ENCODE peak calls at places on chromosomes 5 and 9, in seven cellular contexts. A is GM20000, D is adrenal gland, Z is BE2C, I is NB4, S is fibroblast of the aortic adventitia, U is PC-9. B is an unnamed sample.

GRCh38 chr5:151023047-151023615 is 2.7 kb downstream of the GPX3 start:
- DNase-seq in A (no peak), I (no peak), U (no peak), D (peak; percentile 95), Z (no peak), S (peak; percentile 97), B (no peak)

GRCh38 chr9:117315236-117315635 is 99.6 kb downstream of the ASTN2 start:
- DNase-seq in I (no peak), A (no peak), U (no peak), D (no peak), S (no peak), Z (no peak), B (no peak)

GRCh38 chr5:71533614-71534013 is 53.5 kb upstream of the MCCC2 start:
- DNase-seq in I (peak; percentile 31), S (peak; percentile 44), A (peak; percentile 31), Z (no peak), D (no peak), U (no peak), B (no peak)

GRCh38 chr5:134053314-134053839 is 48.6 kb upstream of the VDAC1 start:
- DNase-seq in A (no peak), Z (no peak), I (no peak), S (no peak), U (no peak), D (no peak), B (no peak)

GRCh38 chr5:97508864-97509263 is 325.8 kb upstream of the RIOK2 start:
- DNase-seq in Z (no peak), S (no peak), A (no peak), D (no peak), I (no peak), U (no peak), B (no peak)

GRCh38 chr5:2047341-2047927 is 164.7 kb upstream of the IRX4 start:
- DNase-seq in D (no peak), S (no peak), Z (no peak), A (no peak), I (peak; percentile 29), U (no peak), B (no peak)

GRCh38 chr9:99259231-99259918 is 37.3 kb downstream of the SEC61B start:
- DNase-seq in Z (peak; percentile 65), S (peak; percentile 48), A (no peak), D (peak; percentile 95), I (no peak), U (peak; percentile 8), B (peak; percentile 91)

GRCh38 chr9:137278061-137278912 is 761 bp downstream of the TOR4A start:
- DNase-seq in D (no peak), U (no peak), S (no peak), A (peak; percentile 67), Z (no peak), I (peak; percentile 77), B (no peak)

GRCh38 chr9:87395804-87396458 is 101.7 kb upstream of the DAPK1 start:
- DNase-seq in Z (no peak), U (no peak), S (peak; percentile 40), A (no peak), I (no peak), D (no peak), B (no peak)

GRCh38 chr9:69186841-69187611 is 12.9 kb downstream of the TJP2 start:
- DNase-seq in D (no peak), S (peak; percentile 87), Z (no peak), U (peak; percentile 36), A (no peak), I (no peak), B (no peak)

GRCh38 chr5:172680921-172681320 is 39.9 kb downstream of the NEURL1B start:
- DNase-seq in U (no peak), A (no peak), D (no peak), Z (no peak), S (no peak), I (peak; percentile 80), B (no peak)

GRCh38 chr5:83029912-83030311 is 47.3 kb downstream of the TMEM167A start:
- DNase-seq in Z (no peak), D (no peak), I (no peak), S (peak; percentile 75), U (no peak), A (no peak), B (no peak)

GRCh38 chr5:3609120-3609681 is 13.6 kb downstream of the IRX1 start:
- DNase-seq in Z (no peak), D (no peak), I (no peak), A (no peak), U (no peak), S (no peak), B (no peak)

GRCh38 chr9:21017092-21017491 is 14.3 kb downstream of the HACD4 start:
- DNase-seq in A (no peak), Z (no peak), S (peak; percentile 70), D (no peak), I (no peak), U (no peak), B (no peak)

GRCh38 chr5:173570321-173571090 is 45.9 kb downstream of the BOD1 start:
- DNase-seq in I (no peak), S (no peak), Z (no peak), A (no peak), D (no peak), U (no peak), B (no peak)

GRCh38 chr9:28808042-28808441 is 1234.8 kb upstream of the C9orf72 start:
- DNase-seq in U (no peak), D (no peak), Z (peak; percentile 37), I (peak; percentile 20), S (peak; percentile 61), A (no peak), B (no peak)

GRCh38 chr9:84670801-84671153 is 1.2 kb downstream of the NTRK2 start:
- DNase-seq in A (peak; percentile 20), S (no peak), U (no peak), I (no peak), D (no peak), Z (no peak), B (no peak)

GRCh38 chr9:134233022-134233421 is 68.7 kb upstream of the RNU6ATAC start:
- DNase-seq in S (no peak), Z (no peak), A (no peak), U (no peak), I (no peak), D (no peak), B (no peak)

GRCh38 chr5:75034137-75034739 is 18.1 kb downstream of the GCNT4 start:
- DNase-seq in U (peak; percentile 64), I (no peak), A (no peak), Z (no peak), D (no peak), S (no peak), B (no peak)

GRCh38 chr9:28921857-28922500 is 1348.7 kb upstream of the C9orf72 start:
- DNase-seq in S (no peak), D (no peak), A (no peak), Z (no peak), U (no peak), I (no peak), B (no peak)

GRCh38 chr5:40797273-40798011 is 732 bp downstream of the PRKAA1 start:
- DNase-seq in I (peak; percentile 90), S (peak; percentile 59), D (peak; percentile 85), U (peak; percentile 89), Z (peak; percentile 84), A (peak; percentile 58), B (no peak)

GRCh38 chr5:144032375-144032774 is 138.1 kb downstream of the YIPF5 start:
- DNase-seq in U (no peak), A (no peak), I (no peak), D (no peak), S (no peak), Z (no peak), B (no peak)

GRCh38 chr5:81006955-81007636 is 46.9 kb downstream of the RASGRF2 start:
- DNase-seq in I (no peak), U (no peak), A (no peak), S (no peak), D (no peak), Z (no peak), B (no peak)

GRCh38 chr5:39208471-39208870 is 10.9 kb downstream of the FYB1 start:
- DNase-seq in S (no peak), A (no peak), U (no peak), Z (no peak), I (no peak), D (no peak), B (no peak)

GRCh38 chr5:39209924-39210323 is 9.4 kb downstream of the FYB1 start:
- DNase-seq in A (no peak), Z (no peak), I (peak; percentile 68), D (no peak), U (no peak), S (no peak), B (no peak)

GRCh38 chr5:39214912-39215709 is 4.3 kb downstream of the FYB1 start:
- DNase-seq in S (no peak), Z (no peak), A (no peak), U (no peak), I (no peak), D (no peak), B (no peak)

GRCh38 chr5:39213437-39214207 is 5.7 kb downstream of the FYB1 start:
- DNase-seq in U (no peak), S (no peak), Z (no peak), A (no peak), D (no peak), I (no peak), B (no peak)

GRCh38 chr5:39211773-39212172 is 7.6 kb downstream of the FYB1 start:
- DNase-seq in A (no peak), U (no peak), Z (no peak), I (no peak), D (no peak), S (no peak), B (no peak)
- TF ChIP-seq CTCF in A (no peak), U (no peak), Z (no peak), I (no peak), D (no peak), S (no peak), B (no peak)

GRCh38 chr5:109691248-109691574 is 1.5 kb downstream of the MAN2A1 start:
- DNase-seq in A (no peak), I (no peak), U (no peak), D (no peak), S (no peak), Z (no peak), B (no peak)
- TF ChIP-seq CTCF in A (no peak), I (no peak), U (no peak), D (no peak), S (no peak), Z (no peak), B (peak; percentile 64)

GRCh38 chr5:148912714-148913398 is 86.4 kb downstream of the ADRB2 start:
- DNase-seq in S (peak; percentile 95), D (no peak), Z (no peak), A (no peak), U (peak; percentile 87), I (no peak), B (no peak)
- TF ChIP-seq CTCF in S (peak; percentile 33), D (no peak), Z (peak; percentile 46), A (no peak), U (peak; percentile 69), I (no peak), B (peak; percentile 74)

GRCh38 chr5:33711094-33711670 is 180.6 kb downstream of the ADAMTS12 start:
- DNase-seq in A (no peak), U (no peak), D (no peak), I (no peak), Z (no peak), S (no peak), B (no peak)

GRCh38 chr5:33712664-33713063 is 179.1 kb downstream of the ADAMTS12 start:
- DNase-seq in Z (no peak), U (no peak), S (no peak), A (no peak), I (no peak), D (no peak), B (no peak)

GRCh38 chr5:33713087-33713486 is 178.7 kb downstream of the ADAMTS12 start:
- DNase-seq in Z (no peak), D (no peak), U (no peak), I (no peak), A (no peak), S (peak; percentile 25), B (no peak)

GRCh38 chr5:33715646-33716045 is 176.1 kb downstream of the ADAMTS12 start:
- DNase-seq in U (no peak), Z (no peak), I (no peak), D (no peak), S (peak; percentile 79), A (no peak), B (no peak)
- TF ChIP-seq CTCF in U (no peak), Z (no peak), I (no peak), D (no peak), S (no peak), A (no peak), B (no peak)